ENCODE peak calls at places on chromosome X, in four cellular contexts. One of them, this sample, is unnamed.

GRCh38 chrX:41737065-41737464 is 13.1 kb downstream of the GPR82 start:
- DNase-seq in H9: no peak
- DNase-seq in kidney epithelial cell: no peak
- DNase-seq in fibroblast of lung: peak; percentile 26
- DNase-seq in this sample: no peak

GRCh38 chrX:123749643-123750042 is 16.8 kb upstream of the THOC2 start:
- DNase-seq in kidney epithelial cell: no peak
- DNase-seq in H9: no peak
- DNase-seq in fibroblast of lung: no peak
- DNase-seq in this sample: no peak

GRCh38 chrX:134776844-134777370 is 118.6 kb upstream of the PLAC1 start:
- DNase-seq in fibroblast of lung: no peak
- DNase-seq in H9: no peak
- DNase-seq in kidney epithelial cell: no peak
- DNase-seq in this sample: no peak

GRCh38 chrX:10137516-10137915 is 19.3 kb upstream of the CLCN4 start:
- DNase-seq in kidney epithelial cell: no peak
- DNase-seq in H9: no peak
- DNase-seq in fibroblast of lung: no peak
- DNase-seq in this sample: no peak

GRCh38 chrX:153449306-153450113 is 3.7 kb upstream of the TREX2 start:
- DNase-seq in fibroblast of lung: no peak
- DNase-seq in H9: no peak
- DNase-seq in kidney epithelial cell: no peak
- DNase-seq in this sample: no peak

GRCh38 chrX:13369541-13370140 is 49.8 kb upstream of the ATXN3L start:
- DNase-seq in H9: no peak
- DNase-seq in kidney epithelial cell: no peak
- DNase-seq in fibroblast of lung: no peak
- DNase-seq in this sample: no peak

GRCh38 chrX:13123857-13124345 is 79.5 kb upstream of the FAM9C start:
- DNase-seq in fibroblast of lung: peak; percentile 87
- DNase-seq in H9: no peak
- DNase-seq in kidney epithelial cell: no peak
- DNase-seq in this sample: no peak

GRCh38 chrX:75547137-75547536 is 24.3 kb upstream of the ZDHHC15 start:
- DNase-seq in H9: no peak
- DNase-seq in kidney epithelial cell: no peak
- DNase-seq in fibroblast of lung: no peak
- DNase-seq in this sample: no peak

GRCh38 chrX:127404156-127404555 is 584.6 kb downstream of the PRR32 start:
- DNase-seq in fibroblast of lung: no peak
- DNase-seq in kidney epithelial cell: no peak
- DNase-seq in H9: no peak
- DNase-seq in this sample: no peak

GRCh38 chrX:139738581-139738980 is 30.6 kb upstream of the MCF2 start:
- DNase-seq in kidney epithelial cell: peak; percentile 5
- DNase-seq in H9: no peak
- DNase-seq in fibroblast of lung: peak; percentile 25
- DNase-seq in this sample: no peak
- H3K27me3 ChIP-seq in kidney epithelial cell: no peaks in the 10 kb centered on the region
- H3K27me3 ChIP-seq in H9: no peaks in the 10 kb centered on the region
- H3K27me3 ChIP-seq in fibroblast of lung: no peaks in the 10 kb centered on the region
- H3K27me3 ChIP-seq in this sample: no peaks in the 10 kb centered on the region

DNA sequence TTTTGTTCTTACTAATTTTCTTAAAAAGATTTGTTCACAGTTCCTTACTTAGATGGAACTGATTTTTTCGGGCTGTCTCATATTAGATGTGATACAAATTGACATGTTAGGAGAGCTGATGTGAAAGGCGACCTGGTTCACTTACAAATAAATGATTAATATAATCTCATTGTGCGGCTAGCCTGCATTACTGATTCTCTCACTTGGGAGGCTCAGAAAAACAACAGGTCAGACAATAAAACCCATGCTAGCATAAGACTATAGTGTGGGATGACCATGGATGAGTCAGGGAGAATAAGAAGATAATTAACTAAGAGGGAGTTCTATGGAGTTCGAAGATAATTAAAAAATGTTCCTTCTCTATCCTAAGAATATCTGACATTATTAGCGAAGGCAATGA is 40.8 kb downstream of the RTL9 start:
- DNase-seq in H9: no peak
- DNase-seq in kidney epithelial cell: no peak
- DNase-seq in fibroblast of lung: no peak
- DNase-seq in this sample: no peak
- H3K27me3 ChIP-seq in H9: no peaks in the 10 kb centered on the region
- H3K27me3 ChIP-seq in kidney epithelial cell: no peaks in the 10 kb centered on the region
- H3K27me3 ChIP-seq in fibroblast of lung: no peaks in the 10 kb centered on the region
- H3K27me3 ChIP-seq in this sample: no peaks in the 10 kb centered on the region

DNA sequence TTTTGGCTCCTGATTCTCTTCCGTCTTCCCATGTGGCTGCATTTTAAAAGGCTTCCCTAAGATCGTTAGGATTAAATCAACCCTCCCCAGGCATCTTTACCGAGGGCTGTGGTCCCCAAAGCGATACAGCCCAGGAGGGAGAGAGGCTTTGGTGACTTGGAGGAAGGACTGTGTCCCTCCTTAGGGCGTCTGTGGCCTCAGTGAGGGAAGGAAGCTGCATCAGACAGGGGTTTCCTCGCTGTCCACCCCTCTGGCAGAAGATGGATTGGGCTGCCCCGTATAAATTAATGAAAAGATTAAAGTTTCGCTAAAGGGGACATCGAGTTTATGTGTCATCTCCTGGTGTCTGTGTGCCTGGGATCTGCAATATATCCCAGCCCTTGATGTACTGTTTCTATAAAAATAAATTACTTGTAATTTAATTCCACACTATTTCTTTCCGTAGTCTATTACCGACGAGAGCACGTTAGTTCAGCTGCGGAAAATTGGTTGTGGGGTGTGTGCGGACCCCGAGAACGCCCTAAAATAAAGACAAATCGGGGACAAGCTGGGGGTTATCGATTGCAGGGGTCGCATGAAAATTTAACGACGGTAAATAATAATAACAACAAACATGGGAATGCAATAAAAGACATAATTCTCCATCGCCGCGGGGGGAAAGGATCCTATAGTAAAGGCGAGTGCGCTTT is 6.5 kb downstream of the SHOX start:
- DNase-seq in H9: no peak
- DNase-seq in fibroblast of lung: no peak
- DNase-seq in kidney epithelial cell: no peak
- DNase-seq in this sample: no peak
- H3K27me3 ChIP-seq in H9: peaks cover 91% of the 10 kb centered on the region
- H3K27me3 ChIP-seq in fibroblast of lung: no peaks in the 10 kb centered on the region
- H3K27me3 ChIP-seq in kidney epithelial cell: peaks cover 62% of the 10 kb centered on the region
- H3K27me3 ChIP-seq in this sample: peaks cover 94% of the 10 kb centered on the region

DNA sequence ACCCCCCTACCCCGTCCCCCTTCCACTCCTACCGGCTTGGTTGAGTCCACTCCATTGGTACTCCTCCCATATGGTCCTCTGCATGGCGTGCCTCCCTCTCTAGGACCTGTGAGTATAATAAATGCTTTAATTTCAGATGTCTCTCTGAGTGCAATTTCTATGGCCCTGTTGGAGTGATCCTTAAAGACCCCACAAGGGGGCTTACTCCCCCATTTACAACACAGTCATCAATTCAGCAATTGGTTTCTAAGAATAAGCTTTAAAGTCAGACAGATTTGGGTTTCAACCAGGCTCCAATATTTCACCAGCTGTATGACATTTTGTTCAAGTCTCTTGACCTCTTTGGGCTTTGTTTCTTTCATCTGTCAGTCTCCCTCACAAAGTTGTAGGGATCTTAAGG is 38.7 kb downstream of the TFDP3 start:
- DNase-seq in H9: no peak
- DNase-seq in kidney epithelial cell: no peak
- DNase-seq in fibroblast of lung: no peak
- DNase-seq in this sample: no peak
- H3K27me3 ChIP-seq in H9: no peaks in the 10 kb centered on the region
- H3K27me3 ChIP-seq in kidney epithelial cell: no peaks in the 10 kb centered on the region
- H3K27me3 ChIP-seq in fibroblast of lung: no peaks in the 10 kb centered on the region
- H3K27me3 ChIP-seq in this sample: no peaks in the 10 kb centered on the region